ENCODE peak calls at places on chromosome 1, in four cellular contexts. C is right atrium auricular region, F is tibial nerve, T is uterus. M is an unnamed sample.

GRCh38 chr1:160219062-160219929 is 14.1 kb downstream of the PEA15 start:
- DNase-seq in C (no peak), F (no peak), T (no peak), M (no peak)

GRCh38 chr1:232130815-232131474 is 499.0 kb downstream of the SIPA1L2 start:
- DNase-seq in C (no peak), F (no peak), T (no peak), M (no peak)

GRCh38 chr1:153548722-153549695 is at the start of gene S100A3:
- DNase-seq in C (peak; percentile 92), F (peak; percentile 55), T (peak; percentile 81), M (peak; percentile 93)

GRCh38 chr1:229121845-229122436 is 149.0 kb upstream of the RAB4A start:
- DNase-seq in C (no peak), F (no peak), T (no peak), M (no peak)

GRCh38 chr1:242411906-242412305 is 112.6 kb downstream of the PLD5 start:
- DNase-seq in C (no peak), F (no peak), T (no peak), M (no peak)

GRCh38 chr1:226736908-226737818 is 1.9 kb downstream of the ITPKB start:
- DNase-seq in C (no peak), F (no peak), T (no peak), M (no peak)

GRCh38 chr1:229249854-229250644 is 20.9 kb upstream of the RAB4A start:
- DNase-seq in C (no peak), F (no peak), T (no peak), M (no peak)

GRCh38 chr1:11752359-11753208 is 9.4 kb upstream of the C1orf167 start:
- DNase-seq in C (no peak), F (no peak), T (no peak), M (no peak)

GRCh38 chr1:224620105-224620504 is 4.0 kb downstream of the CNIH3 start:
- DNase-seq in C (no peak), F (no peak), T (no peak), M (no peak)

GRCh38 chr1:25194576-25195020 is 37.7 kb downstream of the SYF2 start:
- DNase-seq in C (no peak), F (no peak), T (no peak), M (no peak)

GRCh38 chr1:57424231-57425027 is 569 bp upstream of the DAB1 start:
- DNase-seq in C (no peak), F (no peak), T (no peak), M (peak; percentile 86)
- TF ChIP-seq CTCF in C (peak; percentile 46), F (peak; percentile 57), T (no peak), M (peak; percentile 88)

DNA sequence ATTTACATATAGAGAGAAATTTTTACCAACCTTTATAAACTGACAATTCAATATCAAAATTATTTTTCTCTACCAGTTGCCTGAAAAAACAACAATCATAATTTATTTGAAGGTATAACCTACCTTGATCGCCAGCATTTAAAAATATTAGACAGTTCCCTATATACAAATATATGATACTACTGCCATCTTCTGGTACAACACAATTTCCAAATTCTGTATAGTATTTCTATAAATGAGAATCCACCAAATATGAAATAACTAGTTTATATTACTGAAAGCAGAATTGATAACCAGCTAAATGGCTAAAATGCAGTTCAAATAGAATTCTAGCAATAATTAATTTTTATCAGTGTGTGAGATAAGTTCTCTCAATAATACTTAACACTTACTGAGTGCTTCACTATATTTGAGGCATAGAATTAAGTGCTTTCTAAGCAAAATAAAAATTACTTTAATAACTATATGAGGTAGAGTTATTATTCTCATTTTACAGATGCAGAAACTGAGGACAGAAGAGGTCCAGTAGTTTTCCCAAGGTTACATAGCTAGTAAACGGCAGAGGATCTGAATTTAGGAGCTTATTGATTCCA is 75.6 kb downstream of the PIGK start:
- DNase-seq in C (no peak), F (no peak), T (no peak), M (no peak)
- TF ChIP-seq CTCF in C (no peak), F (peak; percentile 22), T (peak; percentile 9), M (peak; percentile 67)

GRCh38 chr1:27616441-27616840 is 12.5 kb upstream of the AHDC1 start:
- DNase-seq in C (no peak), F (no peak), T (no peak), M (no peak)
- TF ChIP-seq CTCF in C (no peak), F (no peak), T (no peak), M (peak; percentile 17)

DNA sequence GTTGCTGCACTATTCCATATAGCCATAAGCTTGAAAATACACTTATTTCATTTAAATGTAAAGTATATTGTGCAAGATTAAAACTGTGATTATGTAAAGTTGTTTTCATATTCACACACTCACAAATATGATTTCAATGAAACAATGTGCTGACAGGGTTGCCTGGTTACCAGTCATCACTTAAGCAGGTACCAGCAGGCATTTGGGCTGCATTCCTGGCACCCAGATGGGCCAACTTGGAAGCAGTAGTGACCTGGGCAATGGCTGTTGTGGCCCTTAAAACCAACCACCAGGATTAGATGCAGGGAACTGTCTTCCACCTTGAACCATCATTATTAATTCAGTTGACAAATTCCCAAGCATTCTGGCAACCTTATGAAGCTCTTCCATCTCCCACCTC is 45.0 kb upstream of the RASAL2 start:
- DNase-seq in C (no peak), F (no peak), T (no peak), M (no peak)
- TF ChIP-seq CTCF in C (no peak), F (no peak), T (no peak), M (no peak)

GRCh38 chr1:181205901-181206300 is 117.4 kb downstream of the IER5 start:
- DNase-seq in C (no peak), F (no peak), T (no peak), M (no peak)

GRCh38 chr1:181206513-181206912 is 118.0 kb downstream of the IER5 start:
- DNase-seq in C (no peak), F (no peak), T (no peak), M (no peak)

GRCh38 chr1:181208076-181208475 is 119.6 kb downstream of the IER5 start:
- DNase-seq in C (peak; percentile 28), F (no peak), T (no peak), M (no peak)

GRCh38 chr1:181206979-181207790 is 118.7 kb downstream of the IER5 start:
- DNase-seq in C (peak; percentile 42), F (no peak), T (no peak), M (no peak)

DNA sequence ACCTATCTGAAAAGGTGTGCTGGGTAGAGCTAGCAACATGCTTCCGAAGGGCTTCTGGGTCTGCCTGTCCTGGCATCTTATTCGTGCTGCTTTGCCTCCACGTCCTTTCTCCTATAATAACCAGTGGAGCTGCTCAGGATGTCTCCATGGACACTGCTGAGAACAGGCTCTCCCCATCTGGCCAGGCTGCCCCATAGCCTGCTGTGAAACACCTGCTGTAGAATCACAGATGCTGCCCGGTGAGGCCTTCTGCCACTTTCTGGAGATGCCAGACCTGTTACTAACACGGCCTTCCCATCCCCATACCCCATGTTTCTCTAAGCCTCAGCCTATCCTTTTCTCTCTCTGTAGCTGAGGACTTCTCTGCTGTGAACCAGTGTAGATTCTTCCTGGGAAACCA is 120.5 kb downstream of the IER5 start:
- DNase-seq in C (peak; percentile 40), F (no peak), T (no peak), M (peak; percentile 71)
- TF ChIP-seq CTCF in C (no peak), F (no peak), T (no peak), M (no peak)

DNA sequence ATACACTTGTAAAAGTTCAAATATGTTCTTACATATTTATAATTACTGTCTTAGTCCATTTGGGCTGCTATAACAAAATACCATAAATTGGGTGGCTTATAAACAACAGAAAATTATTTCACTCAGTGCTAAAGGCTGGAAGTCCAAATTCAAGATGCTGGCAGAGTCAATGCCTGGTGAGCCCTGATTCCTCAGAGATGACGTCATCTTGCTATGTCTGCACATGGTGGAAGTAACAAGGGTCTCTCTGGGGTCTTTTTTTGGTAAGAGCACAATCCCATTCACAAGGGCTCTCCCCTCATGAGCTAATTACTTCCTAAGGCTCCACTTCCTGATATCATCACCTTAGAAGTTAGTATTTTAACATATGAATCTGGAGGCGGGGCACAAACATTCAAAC is 108.0 kb upstream of the DUSP10 start:
- DNase-seq in C (no peak), F (no peak), T (no peak), M (no peak)
- TF ChIP-seq CTCF in C (no peak), F (no peak), T (no peak), M (no peak)

DNA sequence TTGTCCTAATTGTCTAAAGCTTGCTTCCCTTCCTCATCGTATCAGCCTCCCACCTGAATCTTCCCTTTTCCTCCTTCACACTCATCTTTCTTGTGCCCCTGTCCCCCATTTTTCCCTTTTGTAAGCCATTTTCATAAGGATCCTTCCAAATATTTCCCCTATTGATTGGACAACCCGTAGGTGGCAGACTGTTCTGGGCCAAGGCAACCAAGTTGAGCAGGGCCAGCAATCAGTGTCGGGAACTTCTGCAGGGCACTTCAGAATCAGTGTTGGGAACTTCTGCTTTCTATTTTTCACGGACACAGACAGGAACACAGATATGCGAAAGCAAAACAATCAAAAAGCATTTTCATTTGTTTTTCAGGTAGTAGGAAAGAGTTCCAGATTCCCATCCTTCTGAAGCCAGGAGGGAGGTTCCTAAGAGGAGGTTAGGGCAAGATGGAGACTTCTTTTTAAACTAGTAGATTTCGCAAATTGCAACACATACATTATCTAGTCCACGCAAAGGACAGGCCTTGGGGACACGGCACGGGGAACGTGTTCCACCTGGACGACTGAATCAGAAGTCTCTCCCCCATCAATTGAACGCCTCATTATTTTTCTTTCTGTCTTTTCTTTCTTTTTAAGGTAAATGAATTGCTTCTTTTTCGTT is 691 bp upstream of the MPZL1 start:
- DNase-seq in C (no peak), F (no peak), T (no peak), M (no peak)
- TF ChIP-seq CTCF in C (no peak), F (peak; percentile 41), T (peak; percentile 12), M (peak; percentile 62)

DNA sequence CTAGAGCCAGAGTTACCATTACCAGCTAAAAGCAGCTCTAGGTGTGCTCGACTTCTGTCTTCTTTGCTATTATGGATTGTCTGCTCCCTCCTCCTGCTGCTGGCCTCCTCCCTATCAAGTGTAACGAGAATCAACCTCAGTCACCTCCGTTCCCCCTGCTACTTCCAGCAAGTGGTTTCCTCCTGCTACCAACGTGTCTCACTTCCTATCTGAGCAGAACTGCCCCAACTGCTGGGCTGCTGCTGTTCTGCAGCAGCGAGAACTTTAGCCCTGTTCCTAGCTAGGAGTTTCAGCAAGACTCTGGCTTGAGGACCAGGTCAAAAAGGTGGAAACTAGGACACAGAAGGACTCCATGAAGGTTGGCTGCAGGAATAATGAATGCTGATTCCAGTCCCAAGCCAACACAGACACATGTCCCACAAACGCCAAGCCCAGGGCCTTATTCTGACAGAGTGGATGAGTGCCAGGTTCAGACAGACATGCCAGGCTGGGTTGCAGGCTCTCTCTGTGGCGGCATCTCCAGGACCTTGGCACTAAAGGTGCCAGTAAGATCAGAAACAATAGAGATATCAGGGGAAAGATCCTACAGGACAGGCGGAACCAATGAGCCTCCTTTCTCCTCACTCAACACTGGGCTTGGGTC is 46.9 kb downstream of the CD34 start:
- DNase-seq in C (peak; percentile 50), F (no peak), T (no peak), M (no peak)
- TF ChIP-seq CTCF in C (no peak), F (no peak), T (no peak), M (no peak)

GRCh38 chr1:115642168-115643072 is 650 bp downstream of the VANGL1 start:
- DNase-seq in C (no peak), F (no peak), T (peak; percentile 26), M (no peak)
- TF ChIP-seq CTCF in C (no peak), F (no peak), T (no peak), M (peak; percentile 15)

DNA sequence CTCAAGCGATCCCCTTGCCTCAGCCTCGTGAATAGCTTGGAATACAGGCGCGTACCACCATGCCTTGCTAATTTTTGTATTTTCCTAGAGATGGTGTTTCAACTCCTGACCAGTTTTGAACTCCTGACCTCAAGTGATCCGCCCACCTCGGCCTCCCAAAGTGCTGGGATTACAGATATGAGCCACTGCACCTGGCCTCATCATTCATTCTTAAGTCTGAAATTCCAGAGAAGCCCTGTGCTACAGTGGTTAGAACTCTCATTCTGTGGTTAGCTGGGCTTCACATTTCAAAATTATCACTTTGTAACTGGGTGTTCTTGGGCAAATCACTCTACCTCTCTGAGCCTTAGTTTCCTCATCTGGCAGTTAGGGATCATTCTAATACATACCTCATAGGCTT is 86.1 kb upstream of the POU3F1 start:
- DNase-seq in C (no peak), F (no peak), T (no peak), M (no peak)
- TF ChIP-seq CTCF in C (no peak), F (no peak), T (no peak), M (no peak)